ENCODE peak calls at places on chromosome 6, in nine cellular contexts. One of them, this sample, is unnamed.
A peak's percentile ranks its signal among the peaks of the same experiment; 100 is the strongest.

GRCh38 chr6:20873425-20874190 is 339.4 kb downstream of the CDKAL1 start:
- DNase-seq in GM06990: no peak
- DNase-seq in endothelial cell: no peak
- DNase-seq in GM13977: no peak
- DNase-seq in fibroblast of mammary gland: peak; percentile 37
- DNase-seq in lower lobe of right lung: no peak
- DNase-seq in NB4: no peak
- DNase-seq in Panc1: no peak
- DNase-seq in hepatocyte: no peak
- DNase-seq in this sample: no peak

GRCh38 chr6:39240155-39240757 is 11.0 kb upstream of the KCNK5 start:
- DNase-seq in GM06990: no peak
- DNase-seq in endothelial cell: no peak
- DNase-seq in GM13977: no peak
- DNase-seq in fibroblast of mammary gland: no peak
- DNase-seq in lower lobe of right lung: no peak
- DNase-seq in NB4: no peak
- DNase-seq in Panc1: no peak
- DNase-seq in hepatocyte: no peak
- DNase-seq in this sample: no peak

GRCh38 chr6:18241208-18241836 is 23.0 kb downstream of the DEK start:
- DNase-seq in GM06990: no peak
- DNase-seq in endothelial cell: no peak
- DNase-seq in GM13977: no peak
- DNase-seq in fibroblast of mammary gland: peak; percentile 53
- DNase-seq in lower lobe of right lung: no peak
- DNase-seq in NB4: no peak
- DNase-seq in Panc1: no peak
- DNase-seq in hepatocyte: no peak
- DNase-seq in this sample: no peak

GRCh38 chr6:57248311-57248895 is 26.3 kb upstream of the RAB23 start:
- DNase-seq in GM06990: no peak
- DNase-seq in endothelial cell: no peak
- DNase-seq in GM13977: no peak
- DNase-seq in fibroblast of mammary gland: no peak
- DNase-seq in lower lobe of right lung: no peak
- DNase-seq in NB4: peak; percentile 21
- DNase-seq in Panc1: no peak
- DNase-seq in hepatocyte: no peak
- DNase-seq in this sample: no peak

GRCh38 chr6:158708239-158708638 is 58.4 kb downstream of the SYTL3 start:
- DNase-seq in GM06990: no peak
- DNase-seq in endothelial cell: no peak
- DNase-seq in GM13977: no peak
- DNase-seq in fibroblast of mammary gland: peak; percentile 57
- DNase-seq in lower lobe of right lung: no peak
- DNase-seq in NB4: no peak
- DNase-seq in Panc1: no peak
- DNase-seq in hepatocyte: peak; percentile 37
- DNase-seq in this sample: no peak

GRCh38 chr6:134774244-134774643 is 175.7 kb downstream of the ALDH8A1 start:
- DNase-seq in GM06990: no peak
- DNase-seq in endothelial cell: no peak
- DNase-seq in GM13977: no peak
- DNase-seq in fibroblast of mammary gland: peak; percentile 55
- DNase-seq in lower lobe of right lung: no peak
- DNase-seq in NB4: no peak
- DNase-seq in Panc1: no peak
- DNase-seq in hepatocyte: no peak
- DNase-seq in this sample: no peak

GRCh38 chr6:56838965-56839364 is 115.9 kb upstream of the BEND6 start:
- DNase-seq in GM06990: no peak
- DNase-seq in endothelial cell: no peak
- DNase-seq in GM13977: no peak
- DNase-seq in fibroblast of mammary gland: no peak
- DNase-seq in lower lobe of right lung: no peak
- DNase-seq in NB4: no peak
- DNase-seq in Panc1: no peak
- DNase-seq in hepatocyte: no peak
- DNase-seq in this sample: no peak

GRCh38 chr6:3195695-3196497 is 31.6 kb downstream of the TUBB2B start:
- DNase-seq in GM06990: no peak
- DNase-seq in endothelial cell: no peak
- DNase-seq in GM13977: no peak
- DNase-seq in fibroblast of mammary gland: peak; percentile 44
- DNase-seq in lower lobe of right lung: no peak
- DNase-seq in NB4: peak; percentile 40
- DNase-seq in Panc1: no peak
- DNase-seq in hepatocyte: no peak
- DNase-seq in this sample: no peak

GRCh38 chr6:14664616-14665315 is 547.2 kb downstream of the CD83 start:
- DNase-seq in GM06990: no peak
- DNase-seq in endothelial cell: no peak
- DNase-seq in GM13977: peak; percentile 17
- DNase-seq in fibroblast of mammary gland: no peak
- DNase-seq in lower lobe of right lung: no peak
- DNase-seq in NB4: peak; percentile 77
- DNase-seq in Panc1: no peak
- DNase-seq in hepatocyte: no peak
- DNase-seq in this sample: no peak

GRCh38 chr6:88376759-88377387 is 210.7 kb upstream of the CNR1 start:
- DNase-seq in GM06990: no peak
- DNase-seq in endothelial cell: no peak
- DNase-seq in GM13977: no peak
- DNase-seq in fibroblast of mammary gland: peak; percentile 94
- DNase-seq in lower lobe of right lung: no peak
- DNase-seq in NB4: no peak
- DNase-seq in Panc1: no peak
- DNase-seq in hepatocyte: no peak
- DNase-seq in this sample: no peak

GRCh38 chr6:133890941-133891813 is 2.3 kb downstream of the TCF21 start:
- DNase-seq in GM06990: no peak
- DNase-seq in endothelial cell: peak; percentile 21
- DNase-seq in GM13977: peak; percentile 30
- DNase-seq in fibroblast of mammary gland: peak; percentile 12
- DNase-seq in lower lobe of right lung: peak; percentile 51
- DNase-seq in NB4: no peak
- DNase-seq in Panc1: no peak
- DNase-seq in hepatocyte: peak; percentile 39
- DNase-seq in this sample: no peak

GRCh38 chr6:72212686-72213085 is 326.3 kb downstream of the RIMS1 start:
- DNase-seq in GM06990: no peak
- DNase-seq in endothelial cell: no peak
- DNase-seq in GM13977: no peak
- DNase-seq in fibroblast of mammary gland: no peak
- DNase-seq in lower lobe of right lung: no peak
- DNase-seq in NB4: no peak
- DNase-seq in Panc1: no peak
- DNase-seq in hepatocyte: no peak
- DNase-seq in this sample: no peak

GRCh38 chr6:72216222-72217106 is 330.1 kb downstream of the RIMS1 start:
- DNase-seq in GM06990: no peak
- DNase-seq in endothelial cell: no peak
- DNase-seq in GM13977: no peak
- DNase-seq in fibroblast of mammary gland: no peak
- DNase-seq in lower lobe of right lung: no peak
- DNase-seq in NB4: no peak
- DNase-seq in Panc1: no peak
- DNase-seq in hepatocyte: peak; percentile 37
- DNase-seq in this sample: no peak

GRCh38 chr6:72219536-72219935 is 333.2 kb downstream of the RIMS1 start:
- DNase-seq in GM06990: no peak
- DNase-seq in endothelial cell: no peak
- DNase-seq in GM13977: no peak
- DNase-seq in fibroblast of mammary gland: no peak
- DNase-seq in lower lobe of right lung: no peak
- DNase-seq in NB4: no peak
- DNase-seq in Panc1: no peak
- DNase-seq in hepatocyte: no peak
- DNase-seq in this sample: no peak

GRCh38 chr6:72217626-72218025 is 331.3 kb downstream of the RIMS1 start:
- DNase-seq in GM06990: no peak
- DNase-seq in endothelial cell: no peak
- DNase-seq in GM13977: no peak
- DNase-seq in fibroblast of mammary gland: no peak
- DNase-seq in lower lobe of right lung: no peak
- DNase-seq in NB4: no peak
- DNase-seq in Panc1: no peak
- DNase-seq in hepatocyte: no peak
- DNase-seq in this sample: no peak

DNA sequence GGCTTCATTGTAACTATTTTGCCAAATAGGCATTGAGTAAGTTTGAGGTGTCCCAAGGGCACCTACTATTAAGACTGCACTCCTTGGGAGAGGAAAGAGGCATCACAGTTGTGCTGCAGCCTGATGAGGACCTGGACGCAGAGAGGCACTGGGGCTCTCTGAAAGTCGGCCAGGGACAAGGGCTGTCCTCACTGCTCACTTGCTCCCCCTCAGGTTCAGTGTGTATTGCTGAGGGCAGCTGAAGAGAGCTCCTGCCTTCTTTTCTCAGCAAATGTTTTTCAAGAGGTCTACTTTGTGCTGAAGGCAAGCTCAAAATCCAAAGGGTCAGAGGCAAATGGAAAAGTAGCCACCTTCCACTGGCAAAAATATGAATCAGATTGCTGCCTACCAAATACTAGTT is 331.8 kb downstream of the RIMS1 start:
- DNase-seq in GM06990: no peak
- DNase-seq in endothelial cell: peak; percentile 65
- DNase-seq in GM13977: peak; percentile 8
- DNase-seq in fibroblast of mammary gland: peak; percentile 11
- DNase-seq in lower lobe of right lung: no peak
- DNase-seq in NB4: peak; percentile 38
- DNase-seq in Panc1: peak; percentile 18
- DNase-seq in hepatocyte: peak; percentile 64
- DNase-seq in this sample: peak; percentile 32
- TF ChIP-seq CTCF in GM06990: peak; percentile 54
- TF ChIP-seq CTCF in endothelial cell: peak; percentile 36
- TF ChIP-seq CTCF in GM13977: peak; percentile 29
- TF ChIP-seq CTCF in fibroblast of mammary gland: peak; percentile 57
- TF ChIP-seq CTCF in lower lobe of right lung: peak; percentile 8
- TF ChIP-seq CTCF in NB4: peak; percentile 37
- TF ChIP-seq CTCF in Panc1: peak; percentile 80
- TF ChIP-seq CTCF in hepatocyte: no peak
- TF ChIP-seq CTCF in this sample: peak; percentile 67

DNA sequence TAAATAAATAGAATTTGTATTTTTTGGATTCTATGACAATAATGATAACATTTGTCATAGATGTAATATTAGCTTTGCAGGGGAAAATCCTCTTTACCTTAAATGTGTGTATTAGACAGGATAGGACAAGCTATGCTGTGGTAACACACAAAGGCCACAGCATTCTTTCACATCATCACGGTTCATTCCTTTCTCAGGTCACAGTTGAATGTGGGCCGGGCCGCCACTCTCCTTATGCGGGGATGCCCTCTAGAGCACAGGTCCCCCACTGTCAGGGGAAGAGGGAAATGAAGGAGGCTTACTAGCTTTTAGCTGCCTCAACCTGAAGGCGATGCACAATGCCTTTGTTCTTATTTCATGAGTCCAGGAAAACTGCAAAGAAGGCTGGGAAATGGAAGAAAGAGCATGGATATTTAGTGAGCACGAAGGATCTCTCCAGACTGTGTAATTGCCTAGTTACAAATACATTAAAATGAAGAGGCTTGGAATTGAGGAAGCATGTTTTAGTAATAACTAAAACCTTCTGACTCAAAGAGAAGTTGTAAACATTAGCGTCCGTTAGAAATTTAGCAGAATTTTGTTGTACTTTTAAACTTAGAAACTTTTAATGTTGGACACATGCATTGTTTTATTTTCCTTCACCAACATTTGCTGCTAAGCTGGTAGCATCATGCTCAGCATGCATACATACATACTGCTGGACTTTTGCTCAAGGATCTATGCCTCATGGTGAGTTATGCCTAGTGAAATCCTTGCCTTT is 248.9 kb upstream of the FOXQ1 start:
- DNase-seq in GM06990: no peak
- DNase-seq in endothelial cell: no peak
- DNase-seq in GM13977: peak; percentile 20
- DNase-seq in fibroblast of mammary gland: no peak
- DNase-seq in lower lobe of right lung: no peak
- DNase-seq in NB4: peak; percentile 14
- DNase-seq in Panc1: no peak
- DNase-seq in hepatocyte: no peak
- DNase-seq in this sample: no peak
- TF ChIP-seq CTCF in GM06990: peak; percentile 24
- TF ChIP-seq CTCF in endothelial cell: no peak
- TF ChIP-seq CTCF in GM13977: no peak
- TF ChIP-seq CTCF in fibroblast of mammary gland: no peak
- TF ChIP-seq CTCF in lower lobe of right lung: no peak
- TF ChIP-seq CTCF in NB4: no peak
- TF ChIP-seq CTCF in Panc1: peak; percentile 34
- TF ChIP-seq CTCF in hepatocyte: no peak
- TF ChIP-seq CTCF in this sample: no peak

GRCh38 chr6:74956559-74957428 is 249.1 kb downstream of the COL12A1 start:
- DNase-seq in GM06990: no peak
- DNase-seq in endothelial cell: no peak
- DNase-seq in GM13977: no peak
- DNase-seq in fibroblast of mammary gland: no peak
- DNase-seq in lower lobe of right lung: no peak
- DNase-seq in NB4: no peak
- DNase-seq in Panc1: no peak
- DNase-seq in hepatocyte: no peak
- DNase-seq in this sample: no peak
- TF ChIP-seq CTCF in GM06990: no peak
- TF ChIP-seq CTCF in endothelial cell: no peak
- TF ChIP-seq CTCF in GM13977: no peak
- TF ChIP-seq CTCF in fibroblast of mammary gland: no peak
- TF ChIP-seq CTCF in lower lobe of right lung: no peak
- TF ChIP-seq CTCF in NB4: no peak
- TF ChIP-seq CTCF in Panc1: no peak
- TF ChIP-seq CTCF in hepatocyte: no peak
- TF ChIP-seq CTCF in this sample: no peak

DNA sequence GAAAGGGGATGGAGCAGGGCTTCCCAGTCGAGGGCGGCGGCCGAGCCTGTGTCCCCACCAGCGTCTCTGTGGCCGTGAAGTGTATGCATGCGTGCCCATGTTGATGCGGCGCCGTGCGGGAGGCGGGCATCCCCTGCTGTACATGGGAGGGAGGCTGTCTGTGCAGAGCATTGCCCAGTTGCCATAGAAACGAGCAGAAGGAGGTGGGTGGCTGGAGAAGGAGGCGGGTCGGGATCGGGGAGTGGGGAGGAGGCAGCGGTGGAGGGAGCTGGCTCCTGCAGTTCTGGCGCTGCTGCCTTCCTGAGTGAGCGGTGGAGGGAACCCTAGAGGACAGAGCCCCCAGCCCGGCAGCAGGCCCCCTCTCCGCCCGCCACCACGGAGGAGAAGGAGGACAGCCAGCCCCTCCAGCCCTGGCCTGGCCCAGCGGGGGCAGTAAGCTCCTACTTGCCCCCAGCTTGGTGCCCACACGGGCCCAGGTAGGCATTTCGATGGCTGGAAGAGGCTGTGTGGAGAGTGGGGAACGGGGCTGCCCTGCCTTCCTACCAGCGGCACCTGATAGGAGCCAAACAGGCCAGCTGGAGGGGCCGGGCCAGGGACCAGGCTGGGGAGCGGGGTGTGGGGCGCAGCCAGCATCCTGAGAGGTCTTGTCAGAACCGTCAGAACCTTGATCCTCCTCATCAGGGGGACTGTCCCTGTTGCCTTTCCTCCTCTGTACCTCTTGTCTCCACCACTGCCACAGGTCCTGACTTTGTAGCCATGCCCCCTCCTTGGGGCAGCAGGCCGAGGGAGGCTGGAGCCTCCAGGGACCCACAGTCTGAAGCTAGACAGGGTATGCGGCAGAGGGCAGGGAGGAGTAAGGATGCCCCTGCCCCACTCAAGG is 41.3 kb downstream of the SPDEF start:
- DNase-seq in GM06990: no peak
- DNase-seq in endothelial cell: peak; percentile 54
- DNase-seq in GM13977: no peak
- DNase-seq in fibroblast of mammary gland: peak; percentile 48
- DNase-seq in lower lobe of right lung: peak; percentile 35
- DNase-seq in NB4: no peak
- DNase-seq in Panc1: no peak
- DNase-seq in hepatocyte: peak; percentile 85
- DNase-seq in this sample: no peak
- TF ChIP-seq CTCF in GM06990: no peak
- TF ChIP-seq CTCF in endothelial cell: no peak
- TF ChIP-seq CTCF in GM13977: no peak
- TF ChIP-seq CTCF in fibroblast of mammary gland: no peak
- TF ChIP-seq CTCF in lower lobe of right lung: no peak
- TF ChIP-seq CTCF in NB4: no peak
- TF ChIP-seq CTCF in Panc1: no peak
- TF ChIP-seq CTCF in hepatocyte: no peak
- TF ChIP-seq CTCF in this sample: no peak